ENCODE peak calls at places on chromosomes 1 and 21, in six cellular contexts. D is lung, N is activated B cell treated with CpG ODN at 0.5 μM for 24 hours, O is AG04450, V is MCF 10A, A is DND-41. J is an unnamed sample.

GRCh38 chr1:192998536-192998935 is 60.6 kb downstream of the UCHL5 start:
- DNase-seq in V (no peak), N (no peak), A (no peak), D (no peak), O (no peak), J (no peak)

GRCh38 chr1:156475568-156476500 is 24.7 kb downstream of the MEF2D start:
- DNase-seq in O (peak; percentile 93), D (no peak), N (no peak), V (no peak), A (no peak), J (no peak)

GRCh38 chr1:232894436-232894835 is 56.0 kb upstream of the NTPCR start:
- DNase-seq in O (no peak), N (no peak), V (no peak), A (no peak), D (no peak), J (no peak)

GRCh38 chr1:165496493-165496892 is 47.3 kb upstream of the LRRC52 start:
- DNase-seq in D (no peak), V (no peak), N (no peak), A (no peak), O (no peak), J (no peak)

GRCh38 chr1:88892146-88892877 is 945 bp upstream of the GTF2B start:
- DNase-seq in O (no peak), N (no peak), A (peak; percentile 42), V (peak; percentile 48), D (no peak), J (peak; percentile 32)

GRCh38 chr1:162357681-162358266 is 18.9 kb downstream of the SPATA46 start:
- DNase-seq in V (peak; percentile 80), N (no peak), D (no peak), A (no peak), O (no peak), J (no peak)

GRCh38 chr1:30008998-30009657 is 714.3 kb downstream of the MATN1 start:
- DNase-seq in O (no peak), A (no peak), V (peak; percentile 34), D (no peak), N (no peak), J (no peak)

GRCh38 chr1:27884182-27884954 is 12.0 kb downstream of the THEMIS2 start:
- DNase-seq in A (no peak), O (no peak), N (no peak), V (no peak), D (no peak), J (peak; percentile 30)

GRCh38 chr1:56448937-56449336 is 130.4 kb downstream of the PLPP3 start:
- DNase-seq in A (no peak), N (no peak), D (no peak), V (peak; percentile 87), O (no peak), J (no peak)

GRCh38 chr1:160634543-160635491 is 12.0 kb downstream of the SLAMF1 start:
- DNase-seq in O (no peak), N (no peak), D (no peak), A (no peak), V (no peak), J (no peak)

GRCh38 chr1:160124709-160125478 is 9.3 kb downstream of the ATP1A2 start:
- DNase-seq in D (peak; percentile 35), A (no peak), O (peak; percentile 76), V (peak; percentile 94), N (no peak), J (no peak)

GRCh38 chr1:113012149-113012548 is 56.2 kb upstream of the SLC16A1 start:
- DNase-seq in V (no peak), O (no peak), N (no peak), A (no peak), D (no peak), J (no peak)

GRCh38 chr1:58500036-58500435 is 46.5 kb downstream of the OMA1 start:
- DNase-seq in D (no peak), N (no peak), O (no peak), A (no peak), V (no peak), J (no peak)

GRCh38 chr1:165537351-165538107 is 6.3 kb upstream of the LRRC52 start:
- DNase-seq in O (no peak), N (no peak), V (no peak), A (no peak), D (no peak), J (no peak)

GRCh38 chr1:82388679-82389078 is 587.9 kb downstream of the ADGRL2 start:
- DNase-seq in O (no peak), A (no peak), V (peak; percentile 97), N (no peak), D (peak; percentile 33), J (no peak)

GRCh38 chr1:30404341-30404740 is 319.0 kb downstream of the MATN1 start:
- DNase-seq in N (no peak), A (no peak), D (no peak), O (no peak), V (no peak), J (no peak)

GRCh38 chr1:150925080-150925479 is 1.1 kb upstream of the SETDB1 start:
- DNase-seq in O (no peak), D (no peak), A (no peak), V (no peak), N (no peak), J (peak; percentile 21)

GRCh38 chr1:114219247-114219872 is 65.7 kb upstream of the SYT6 start:
- DNase-seq in A (no peak), D (no peak), O (no peak), V (peak; percentile 19), N (no peak), J (no peak)

GRCh38 chr1:67948155-67949075 is 102.0 kb downstream of the DIRAS3 start:
- DNase-seq in D (no peak), V (no peak), A (no peak), O (peak; percentile 59), N (no peak), J (no peak)

GRCh38 chr1:109368464-109368863 is 29.3 kb downstream of the SORT1 start:
- DNase-seq in A (no peak), N (no peak), V (no peak), O (no peak), D (no peak), J (no peak)

GRCh38 chr1:242556276-242556675 is 31.8 kb upstream of the PLD5 start:
- DNase-seq in V (peak; percentile 26), O (no peak), A (no peak), D (no peak), N (no peak), J (no peak)

GRCh38 chr1:38117444-38117887 is 70.9 kb upstream of the POU3F1 start:
- DNase-seq in D (no peak), A (no peak), V (peak; percentile 94), N (no peak), O (no peak), J (no peak)

GRCh38 chr1:55382699-55383377 is 167.7 kb upstream of the USP24 start:
- DNase-seq in N (no peak), O (no peak), V (no peak), A (no peak), D (no peak), J (no peak)

GRCh38 chr1:14602131-14602530 is 3.6 kb downstream of the KAZN start:
- DNase-seq in V (peak; percentile 15), O (no peak), D (peak; percentile 39), N (no peak), A (no peak), J (no peak)

GRCh38 chr1:18768086-18768485 is 91.4 kb downstream of the TAS1R2 start:
- DNase-seq in D (no peak), O (no peak), N (no peak), A (no peak), V (no peak), J (no peak)

GRCh38 chr1:8047112-8047511 is 21.0 kb upstream of the ERRFI1 start:
- DNase-seq in N (no peak), A (no peak), V (peak; percentile 74), O (no peak), D (no peak), J (no peak)

GRCh38 chr1:58063095-58063494 is 483.4 kb downstream of the OMA1 start:
- DNase-seq in V (peak; percentile 66), N (no peak), A (no peak), D (no peak), O (no peak), J (no peak)

GRCh38 chr1:5423109-5423508 is 569.1 kb downstream of the NPHP4 start:
- DNase-seq in A (peak; percentile 43), O (no peak), N (no peak), D (no peak), V (peak; percentile 51), J (peak; percentile 51)

GRCh38 chr1:96411006-96411405 is 310.6 kb upstream of the PTBP2 start:
- DNase-seq in O (no peak), V (no peak), D (no peak), A (no peak), N (no peak), J (no peak)

GRCh38 chr1:150272379-150272840 is at the start of gene C1orf54:
- DNase-seq in N (no peak), O (no peak), D (no peak), V (no peak), A (no peak), J (no peak)

GRCh38 chr1:110390096-110390495 is 730 bp downstream of the SLC16A4 start:
- DNase-seq in A (no peak), O (no peak), N (no peak), D (peak; percentile 62), V (peak; percentile 63), J (no peak)
- TF ChIP-seq CTCF in A (no peak), O (peak; percentile 17), N (no peak), D (no peak), V (no peak), J (no peak)

GRCh38 chr21:28509031-28509430 is 483.6 kb downstream of the LTN1 start:
- DNase-seq in O (no peak), A (no peak), N (no peak), D (no peak), V (no peak), J (no peak)
- TF ChIP-seq CTCF in O (no peak), A (no peak), N (no peak), D (no peak), V (no peak), J (no peak)

DNA sequence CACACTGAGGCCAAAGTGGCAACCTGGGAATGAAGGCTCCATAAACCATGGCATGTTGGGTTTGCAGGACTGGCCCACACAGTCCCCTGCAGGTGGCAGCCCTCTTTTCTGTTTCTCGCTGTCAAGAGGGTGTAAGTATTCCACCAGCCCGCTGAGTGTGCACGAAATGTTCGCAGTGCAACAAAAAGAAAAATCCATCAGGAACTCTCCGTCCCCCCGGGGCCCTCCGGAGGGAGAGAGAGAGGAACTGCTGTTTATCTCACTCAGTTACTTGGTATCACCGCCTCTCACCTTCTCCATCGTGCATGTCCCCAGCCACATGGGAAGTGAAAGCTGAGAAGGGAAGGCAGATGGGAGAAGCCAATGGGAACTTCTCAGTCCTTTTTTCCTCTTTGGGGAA is 38.3 kb downstream of the NCF2 start:
- DNase-seq in A (no peak), V (no peak), O (no peak), N (no peak), D (no peak), J (no peak)
- TF ChIP-seq CTCF in A (no peak), V (no peak), O (no peak), N (no peak), D (no peak), J (no peak)

GRCh38 chr1:234123867-234124266 is 219.4 kb downstream of the SLC35F3 start:
- DNase-seq in N (no peak), D (no peak), O (no peak), V (no peak), A (no peak), J (no peak)

GRCh38 chr1:234120327-234120944 is 216.0 kb downstream of the SLC35F3 start:
- DNase-seq in D (no peak), V (no peak), O (no peak), N (no peak), A (no peak), J (no peak)

GRCh38 chr1:234125714-234126113 is 221.2 kb downstream of the SLC35F3 start:
- DNase-seq in D (no peak), N (no peak), O (no peak), V (no peak), A (no peak), J (no peak)

GRCh38 chr1:234125283-234125682 is 220.8 kb downstream of the SLC35F3 start:
- DNase-seq in O (no peak), A (peak; percentile 78), N (no peak), V (peak; percentile 79), D (no peak), J (peak; percentile 75)
- TF ChIP-seq CTCF in O (no peak), A (peak; percentile 79), N (no peak), V (peak; percentile 64), D (no peak), J (peak; percentile 39)

J was measured in activated CD8-positive, alpha-beta T cell treated with anti-CD3 and anti-CD28 coated beads for 36 hours.